ENCODE peak calls at places on chromosomes 4 and X, in ten cellular contexts. N is MCF 10A; L is psoas muscle; B is CD8-positive, alpha-beta T cell; A is BJ; D is ovary; F is esophagus squamous epithelium; T is sigmoid colon; Z is AG09319; Y is transverse colon. U is an unnamed sample.
A peak's percentile ranks its signal among the peaks of the same experiment; 100 is the strongest.

GRCh38 chrX:30657542-30658238 is 4.5 kb downstream of the GK start:
- DNase-seq in N (peak; percentile 36), L (no peak), B (no peak), A (no peak), D (no peak), F (no peak), T (no peak), Z (no peak), Y (no peak), U (peak; percentile 63)

GRCh38 chr4:182855877-182856276 is 61.3 kb downstream of the DCTD start:
- DNase-seq in N (no peak), L (peak; percentile 26), B (no peak), A (no peak), D (no peak), F (no peak), T (no peak), Z (no peak), Y (no peak), U (no peak)

GRCh38 chrX:130109429-130110378 is 593 bp downstream of the ELF4 start:
- DNase-seq in N (no peak), L (no peak), B (no peak), A (no peak), D (peak; percentile 43), F (no peak), T (peak; percentile 69), Z (no peak), Y (no peak), U (no peak)

GRCh38 chrX:6052111-6052745 is 176.4 kb downstream of the NLGN4X start:
- DNase-seq in N (no peak), L (no peak), B (no peak), A (no peak), D (no peak), F (no peak), T (no peak), Z (no peak), Y (no peak), U (peak; percentile 3)

GRCh38 chr4:146959692-146960091 is 14.0 kb upstream of the TTC29 start:
- DNase-seq in N (peak; percentile 74), L (no peak), B (no peak), A (no peak), D (no peak), F (no peak), T (no peak), Z (no peak), Y (no peak), U (no peak)

GRCh38 chrX:132181364-132181763 is 37.9 kb downstream of the RAP2C start:
- DNase-seq in N (peak; percentile 89), L (no peak), B (no peak), A (no peak), D (no peak), F (no peak), T (no peak), Z (no peak), Y (peak; percentile 8), U (no peak)

GRCh38 chrX:111445485-111445884 is 33.5 kb upstream of the DCX start:
- DNase-seq in N (peak; percentile 69), L (no peak), B (no peak), A (no peak), D (no peak), F (no peak), T (no peak), Z (no peak), Y (no peak), U (no peak)

GRCh38 chr4:3291411-3291968 is 1.3 kb upstream of the RGS12 start:
- DNase-seq in N (no peak), L (peak; percentile 68), B (no peak), A (no peak), D (no peak), F (no peak), T (no peak), Z (no peak), Y (peak; percentile 67), U (peak; percentile 24)

GRCh38 chrX:42825201-42825600 is 47.2 kb upstream of the PPP1R2C start:
- DNase-seq in N (no peak), L (no peak), B (no peak), A (no peak), D (no peak), F (no peak), T (no peak), Z (no peak), Y (no peak), U (no peak)

GRCh38 chr4:41409095-41409494 is 128.9 kb upstream of the LIMCH1 start:
- DNase-seq in N (peak; percentile 60), L (no peak), B (no peak), A (no peak), D (no peak), F (no peak), T (no peak), Z (no peak), Y (no peak), U (no peak)

GRCh38 chr4:155026715-155027114 is 181.7 kb upstream of the NPY2R start:
- DNase-seq in N (no peak), L (no peak), B (no peak), A (no peak), D (no peak), F (no peak), T (no peak), Z (no peak), Y (no peak), U (no peak)

GRCh38 chr4:166169111-166169510 is 296.1 kb downstream of the TLL1 start:
- DNase-seq in N (peak; percentile 50), L (no peak), B (no peak), A (no peak), D (no peak), F (no peak), T (no peak), Z (no peak), Y (no peak), U (no peak)

GRCh38 chr4:185936650-185937376 is 124.8 kb upstream of the SORBS2 start:
- DNase-seq in N (no peak), L (no peak), B (no peak), A (no peak), D (no peak), F (no peak), T (no peak), Z (no peak), Y (no peak), U (no peak)

GRCh38 chr4:82562553-82562854 is 716 bp upstream of the TMEM150C start:
- DNase-seq in N (no peak), L (no peak), B (no peak), A (no peak), D (no peak), F (no peak), T (no peak), Z (no peak), Y (no peak), U (no peak)

GRCh38 chrX:40864972-40865371 is 129.6 kb upstream of the MED14 start:
- DNase-seq in N (no peak), L (no peak), B (no peak), A (peak; percentile 38), D (no peak), F (no peak), T (no peak), Z (no peak), Y (no peak), U (no peak)

GRCh38 chrX:131441033-131441432 is 102.8 kb upstream of the OR13H1 start:
- DNase-seq in N (peak; percentile 59), L (no peak), B (no peak), A (no peak), D (no peak), F (no peak), T (no peak), Z (no peak), Y (no peak), U (no peak)

GRCh38 chr4:15400276-15400675 is 27.6 kb upstream of the C1QTNF7 start:
- DNase-seq in N (no peak), L (no peak), B (no peak), A (no peak), D (no peak), F (no peak), T (no peak), Z (no peak), Y (no peak), U (no peak)

DNA sequence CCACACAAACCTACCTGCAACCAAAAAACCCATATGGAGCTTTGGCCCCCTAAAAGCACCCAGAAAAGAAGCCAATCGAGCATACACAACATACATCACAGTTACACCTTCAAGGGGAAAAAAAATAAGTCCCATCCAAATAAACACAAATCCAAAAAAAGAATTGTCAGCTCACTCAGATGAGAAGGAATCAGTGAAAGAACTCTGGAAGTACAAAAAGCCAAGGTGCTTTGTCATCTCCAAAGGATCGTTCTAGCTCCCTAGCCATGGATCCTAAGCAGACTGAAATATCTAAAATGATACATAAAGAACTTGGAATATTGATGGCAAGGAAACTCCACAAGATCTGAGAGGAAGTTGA is 119.2 kb downstream of the NEK1 start:
- DNase-seq in N (no peak), L (no peak), B (no peak), A (no peak), D (no peak), F (no peak), T (no peak), Z (no peak), Y (no peak), U (no peak)
- TF ChIP-seq CTCF in N (no peak), L (no peak), B (no peak), A (no peak), D (no peak), F (no peak), T (no peak), Z (no peak), Y (no peak), U (no peak)

GRCh38 chr4:23368081-23368697 is 521.7 kb downstream of the PPARGC1A start:
- DNase-seq in N (peak; percentile 65), L (no peak), B (no peak), A (no peak), D (no peak), F (no peak), T (no peak), Z (no peak), Y (peak; percentile 44), U (no peak)
- TF ChIP-seq CTCF in N (peak; percentile 33), L (peak; percentile 66), B (no peak), A (no peak), D (no peak), F (no peak), T (no peak), Z (no peak), Y (peak; percentile 51), U (peak; percentile 32)

DNA sequence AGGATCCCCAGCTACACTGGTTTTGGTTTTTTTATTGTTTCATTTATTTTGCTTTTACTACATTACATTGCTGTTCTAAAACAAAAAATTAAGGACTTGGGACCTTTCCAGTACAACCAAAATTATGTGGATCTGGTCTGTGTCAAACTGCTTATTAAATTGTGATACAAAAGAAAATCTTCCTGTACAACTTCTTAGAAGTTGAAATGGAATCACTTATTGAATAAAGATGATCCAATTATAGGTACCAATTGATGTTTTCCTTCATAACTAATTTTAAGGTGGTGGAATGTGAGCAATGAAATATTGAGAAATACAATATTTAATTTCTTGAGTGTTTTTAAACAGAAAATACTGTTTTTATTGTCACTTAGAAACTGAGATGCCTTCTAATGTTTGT is 67.3 kb downstream of the C4orf46 start:
- DNase-seq in N (no peak), L (no peak), B (no peak), A (no peak), D (no peak), F (no peak), T (no peak), Z (no peak), Y (no peak), U (no peak)
- TF ChIP-seq CTCF in N (no peak), L (no peak), B (no peak), A (no peak), D (no peak), F (no peak), T (no peak), Z (no peak), Y (no peak), U (no peak)

GRCh38 chr4:88814043-88814617 is 116.5 kb upstream of the NAP1L5 start:
- DNase-seq in N (no peak), L (no peak), B (no peak), A (no peak), D (no peak), F (no peak), T (no peak), Z (no peak), Y (no peak), U (no peak)
- TF ChIP-seq CTCF in N (no peak), L (no peak), B (no peak), A (no peak), D (no peak), F (no peak), T (no peak), Z (no peak), Y (no peak), U (no peak)

U was measured in foreskin keratinocyte.